ENCODE peak calls at places on chromosomes 3 and 15, in six cellular contexts. W is right cardiac atrium, X is ovary, B is sigmoid colon, H is right atrium auricular region, N is HAP-1. E is an unnamed sample. For H3K4me1, the result is how much of the 10 kb centered on the place peaks cover.

GRCh38 chr3:126552688-126553283 is 5.9 kb downstream of the C3orf22 start:
- DNase-seq in N (no peak), W (no peak), H (peak), B (peak), X (peak), E (no peak)

GRCh38 chr3:172675371-172676193 is 35.3 kb downstream of the NCEH1 start:
- DNase-seq in W (no peak), X (no peak), B (no peak), N (peak), H (no peak), E (no peak)

GRCh38 chr15:70260096-70260495 is 162.4 kb upstream of the TLE3 start:
- DNase-seq in W (no peak), H (no peak), B (no peak), N (no peak), X (no peak), E (no peak)

GRCh38 chr15:89330119-89330518 is 4.5 kb downstream of the POLG start:
- DNase-seq in X (no peak), N (no peak), B (no peak), W (no peak), H (no peak), E (no peak)

GRCh38 chr15:77419050-77419835 is 661 bp downstream of the PEAK1 start:
- DNase-seq in N (peak), W (peak), H (no peak), X (peak), B (peak), E (peak)

GRCh38 chr15:100818927-100819326 is 60.7 kb upstream of the ALDH1A3 start:
- DNase-seq in H (no peak), X (no peak), W (peak), B (no peak), N (no peak), E (no peak)

GRCh38 chr3:143529018-143529478 is 319.2 kb downstream of the SLC9A9 start:
- DNase-seq in B (no peak), W (peak), H (no peak), N (no peak), X (no peak), E (peak)

GRCh38 chr3:158573714-158574113 is 2.7 kb downstream of the MLF1 start:
- DNase-seq in N (no peak), W (no peak), H (no peak), B (no peak), X (no peak), E (no peak)

GRCh38 chr3:170584585-170585007 is 1.3 kb downstream of the SLC7A14 start:
- DNase-seq in B (peak), W (peak), H (no peak), X (peak), N (peak), E (peak)

GRCh38 chr3:8239718-8240698 is 261.6 kb upstream of the LMCD1 start:
- DNase-seq in N (peak), B (no peak), H (no peak), X (no peak), W (peak), E (no peak)

GRCh38 chr15:90419202-90419601 is 31.2 kb downstream of the IQGAP1 start:
- DNase-seq in N (no peak), B (no peak), H (no peak), W (no peak), X (no peak), E (no peak)
- H3K4me1 ChIP-seq in N (under half), B (half or more), H (half or more), W (under half), X (under half), E (under half)

DNA sequence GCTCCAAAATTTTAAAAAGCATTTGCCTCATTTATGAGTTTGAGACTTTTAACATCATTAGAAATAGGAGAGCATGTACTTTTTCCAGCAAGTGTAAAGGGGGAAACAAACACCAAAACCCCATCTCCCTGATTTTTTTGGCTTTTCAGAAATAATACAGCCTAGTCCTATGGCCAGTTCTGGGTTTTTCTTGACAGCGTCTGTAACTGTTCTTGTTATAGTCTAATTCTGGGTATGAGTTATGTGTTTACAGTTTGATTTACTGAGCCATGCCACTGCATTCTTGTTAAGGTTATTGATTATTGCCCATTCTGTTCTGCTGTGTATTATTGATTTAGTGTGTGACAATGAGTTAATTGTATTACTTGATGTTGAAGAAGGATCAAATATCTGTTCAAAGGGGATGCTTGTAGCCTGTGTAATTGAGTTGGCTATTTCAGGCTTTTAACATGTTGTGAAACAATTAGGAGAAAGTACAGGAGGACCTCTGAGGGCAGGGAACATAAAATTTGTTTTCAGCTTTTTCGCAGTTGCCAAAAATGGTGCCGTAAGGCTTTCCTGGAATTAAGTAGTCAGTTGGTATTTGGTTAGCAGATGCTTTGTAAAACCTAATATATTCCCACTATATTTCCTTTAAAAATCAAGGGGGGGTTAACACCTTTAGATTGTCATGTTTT is 46.1 kb downstream of the MBNL1 start:
- DNase-seq in W (no peak), H (no peak), X (no peak), B (no peak), N (no peak), E (no peak)
- H3K4me1 ChIP-seq in W (under half), H (half or more), X (under half), B (half or more), N (under half), E (half or more)

DNA sequence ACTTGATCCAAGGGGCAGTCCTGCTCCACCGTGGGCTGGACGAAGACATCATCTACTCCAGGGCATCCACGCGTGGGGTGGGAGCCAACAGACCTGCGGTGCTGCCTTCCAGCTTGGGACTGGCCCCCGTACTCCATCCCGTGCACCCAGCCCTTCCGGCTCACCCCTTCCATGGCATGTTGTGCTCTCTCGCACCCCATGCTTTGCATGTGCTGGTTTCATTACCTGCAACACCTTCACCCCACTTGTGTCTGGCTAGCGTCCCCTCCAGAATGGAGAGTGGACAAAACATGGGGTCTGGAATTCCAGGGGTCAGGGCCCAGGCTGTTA is 30.2 kb downstream of the SEMA7A start:
- DNase-seq in B (no peak), X (no peak), N (no peak), W (no peak), H (no peak), E (no peak)
- H3K4me1 ChIP-seq in B (under half), X (under half), N (under half), W (under half), H (under half), E (half or more)

GRCh38 chr15:98854496-98854895 is 153.1 kb downstream of the PGPEP1L start:
- DNase-seq in N (no peak), X (no peak), H (no peak), B (no peak), W (no peak), E (no peak)
- H3K4me1 ChIP-seq in N (under half), X (under half), H (half or more), B (half or more), W (under half), E (under half)

E was measured in CD8-positive, alpha-beta T cell.